ENCODE peak calls at places on chromosome 16, in four cellular contexts. M, Y, R and Z are unnamed samples.

GRCh38 chr16:88840589-88841215 is 16.0 kb downstream of the GALNS start:
- DNase-seq in R (no peak), M (no peak), Y (no peak), Z (no peak)

GRCh38 chr16:87367556-87367955 is 16.0 kb downstream of the FBXO31 start:
- DNase-seq in R (no peak), M (no peak), Y (no peak), Z (no peak)

GRCh38 chr16:74309789-74310781 is 13.5 kb downstream of the PSMD7 start:
- DNase-seq in Y (peak; percentile 41), R (peak; percentile 58), M (peak; percentile 32), Z (no peak)

GRCh38 chr16:15765880-15766279 is 90.9 kb downstream of the MYH11 start:
- DNase-seq in R (peak; percentile 48), Y (no peak), M (no peak), Z (no peak)

GRCh38 chr16:72101195-72101594 is 7.5 kb downstream of the DHX38 start:
- DNase-seq in Y (no peak), M (no peak), R (no peak), Z (no peak)

GRCh38 chr16:48332978-48333377 is 52.2 kb downstream of the SIAH1 start:
- DNase-seq in M (no peak), R (no peak), Y (no peak), Z (no peak)

GRCh38 chr16:58418601-58419000 is 26.3 kb downstream of the GINS3 start:
- DNase-seq in R (no peak), Y (no peak), M (no peak), Z (no peak)

GRCh38 chr16:80285089-80285488 is 255.7 kb upstream of the DYNLRB2 start:
- DNase-seq in Y (no peak), M (no peak), R (peak; percentile 89), Z (no peak)

GRCh38 chr16:87108941-87109340 is 208.3 kb downstream of the C16orf95 start:
- DNase-seq in R (peak; percentile 6), Y (no peak), M (no peak), Z (no peak)

GRCh38 chr16:88456356-88457292 is 3.5 kb downstream of the ZFPM1 start:
- DNase-seq in M (no peak), R (no peak), Y (no peak), Z (no peak)

GRCh38 chr16:46971271-46971670 is 2.2 kb downstream of the DNAJA2 start:
- DNase-seq in M (no peak), R (no peak), Y (no peak), Z (no peak)

GRCh38 chr16:9360075-9360474 is 268.6 kb downstream of the HAPSTR1 start:
- DNase-seq in Y (no peak), R (no peak), M (no peak), Z (no peak)

GRCh38 chr16:29312835-29313558 is 93.5 kb downstream of the NPIPB11 start:
- DNase-seq in R (no peak), M (no peak), Y (no peak), Z (peak; percentile 24)

GRCh38 chr16:82867425-82867824 is 240.7 kb downstream of the CDH13 start:
- DNase-seq in M (no peak), Y (no peak), R (peak; percentile 52), Z (no peak)

GRCh38 chr16:19781196-19781595 is 63.1 kb downstream of the IQCK start:
- DNase-seq in Y (no peak), M (no peak), R (no peak), Z (peak; percentile 56)

GRCh38 chr16:19741354-19741753 is 23.3 kb downstream of the IQCK start:
- DNase-seq in M (no peak), Y (no peak), R (no peak), Z (no peak)

GRCh38 chr16:81640681-81641070 is 138.4 kb upstream of the PLCG2 start:
- DNase-seq in M (no peak), R (no peak), Y (no peak), Z (no peak)

GRCh38 chr16:82646504-82646903 is 19.7 kb downstream of the CDH13 start:
- DNase-seq in Y (no peak), R (no peak), M (no peak), Z (no peak)

DNA sequence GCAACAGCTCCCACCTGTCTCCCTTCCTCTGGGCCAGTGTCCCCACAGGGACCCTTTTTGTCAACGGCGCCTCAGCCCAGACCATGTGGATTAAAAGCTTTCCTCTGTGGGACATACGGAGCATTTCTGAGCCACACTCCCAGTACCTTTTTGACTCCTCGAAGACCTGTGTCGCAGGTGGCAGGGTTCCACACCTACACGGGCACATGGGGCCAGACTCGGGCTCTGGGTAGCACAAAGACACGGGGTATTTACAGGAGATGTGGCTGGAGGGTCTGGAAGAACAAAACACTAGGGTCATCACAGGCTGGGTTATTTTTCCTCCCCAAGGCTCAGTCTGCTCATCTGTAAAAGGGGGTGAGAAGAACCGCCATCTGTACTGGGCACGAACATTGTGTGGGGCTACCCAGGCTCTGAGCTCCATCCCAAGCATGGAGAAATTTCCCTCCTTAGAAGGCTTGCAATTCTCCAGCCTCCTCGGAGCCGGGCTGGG is 32.5 kb upstream of the SNN start:
- DNase-seq in Y (no peak), R (no peak), M (no peak), Z (no peak)
- H3K4me3 ChIP-seq in Y (no peak overlapping the region), R (no peak overlapping the region), M (no peak overlapping the region), Z (no peak overlapping the region)

DNA sequence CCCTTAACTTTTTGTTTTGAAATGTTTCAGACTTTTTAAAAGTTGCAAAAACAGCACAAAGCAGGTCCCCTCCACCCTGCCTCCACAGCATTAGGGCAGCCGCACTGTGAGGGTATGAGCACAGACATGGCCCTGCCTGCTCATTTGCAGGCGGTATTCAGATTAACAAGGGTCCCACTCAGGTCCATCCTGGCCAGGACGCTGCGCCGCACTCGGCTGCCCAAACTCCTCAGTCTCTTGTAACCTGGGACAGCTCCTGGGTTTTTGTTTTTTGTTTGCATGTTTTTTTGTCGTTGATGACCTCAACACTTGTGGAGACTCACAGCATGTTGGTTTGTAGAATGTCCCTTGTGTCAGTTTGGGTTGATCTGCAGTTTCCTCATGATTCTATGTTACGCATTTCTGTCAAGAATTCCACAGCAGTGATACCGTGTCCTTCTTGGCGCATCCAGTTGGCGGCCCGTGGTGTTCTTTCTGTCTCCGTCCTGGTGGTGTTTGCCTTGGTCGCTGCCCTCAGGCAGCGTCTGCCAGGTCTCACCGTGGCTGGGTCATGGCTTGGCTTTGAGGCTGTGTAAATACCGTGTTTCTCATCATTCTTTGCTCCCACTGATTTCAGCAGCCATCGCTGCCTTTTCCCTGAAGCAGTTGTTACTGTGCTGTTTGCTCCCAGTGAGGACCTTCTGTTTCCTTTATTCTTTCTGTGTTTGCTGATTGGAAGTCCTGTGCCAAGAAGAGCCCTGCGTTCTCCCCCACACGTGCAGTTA is 18.5 kb downstream of the CRAMP1 start:
- DNase-seq in M (no peak), R (no peak), Y (no peak), Z (no peak)
- H3K4me3 ChIP-seq in M (no peak overlapping the region), R (no peak overlapping the region), Y (no peak overlapping the region), Z (no peak overlapping the region)

DNA sequence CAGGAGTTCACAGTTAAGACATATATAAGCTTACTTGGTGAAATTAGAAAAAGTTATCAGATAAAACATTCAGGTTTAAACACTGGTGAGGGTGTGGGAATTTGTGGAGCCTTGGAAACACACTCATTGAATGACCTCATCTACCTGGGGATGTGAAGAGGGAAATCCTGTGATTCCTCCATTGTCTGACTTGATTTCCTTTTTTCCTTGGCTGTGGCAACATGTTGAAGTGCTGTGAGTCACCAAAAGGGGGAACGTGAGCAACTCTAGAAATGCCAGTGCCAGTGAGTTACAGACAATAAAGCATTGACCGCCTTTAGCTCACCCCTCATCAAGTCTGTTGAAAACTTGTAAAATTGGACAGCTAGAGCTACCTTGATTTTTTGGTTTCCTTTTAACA is 1.8 kb downstream of the HMOX2 start:
- DNase-seq in Y (no peak), M (no peak), R (peak; percentile 53), Z (no peak)
- H3K4me3 ChIP-seq in Y (peak overlapping the region; percentile 85), M (peak overlapping the region; percentile 92), R (no peak overlapping the region), Z (no peak overlapping the region)

GRCh38 chr16:23835390-23836077 is at the start of gene PRKCB:
- DNase-seq in R (peak; percentile 8), M (no peak), Y (no peak), Z (no peak)

GRCh38 chr16:23838485-23839142 is 2.8 kb downstream of the PRKCB start:
- DNase-seq in Y (no peak), R (no peak), M (no peak), Z (no peak)

GRCh38 chr16:23836078-23836403 is 258 bp downstream of the PRKCB start:
- DNase-seq in M (no peak), Y (no peak), R (no peak), Z (no peak)

GRCh38 chr16:23837553-23838308 is 1.9 kb downstream of the PRKCB start:
- DNase-seq in M (no peak), R (no peak), Y (no peak), Z (no peak)

GRCh38 chr16:23836404-23837291 is 865 bp downstream of the PRKCB start:
- DNase-seq in Y (no peak), M (no peak), R (no peak), Z (no peak)
- H3K4me3 ChIP-seq in Y (no peak overlapping the region), M (peak overlapping the region; percentile 90), R (no peak overlapping the region), Z (peak overlapping the region; percentile 23)

DNA sequence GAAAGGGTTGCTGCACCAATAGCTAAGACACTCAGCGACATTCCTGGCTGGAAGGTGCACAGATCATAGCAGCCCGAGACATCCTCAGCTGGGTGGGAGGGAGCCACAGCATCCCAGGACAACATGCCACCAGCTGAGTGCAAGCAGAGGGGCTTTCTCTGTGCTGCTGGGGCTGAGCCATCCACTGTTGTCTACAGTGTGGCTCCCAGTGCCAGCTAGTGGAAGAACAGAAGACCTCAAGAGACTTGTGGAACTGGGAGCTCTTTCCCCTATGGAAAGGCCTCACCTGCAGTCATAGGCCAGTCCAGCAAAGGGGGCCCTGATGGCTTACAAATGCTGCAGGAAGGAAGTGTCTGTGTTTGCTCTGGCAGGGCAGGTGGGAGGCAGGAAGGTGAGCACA is 131.0 kb downstream of the C16orf78 start:
- DNase-seq in M (no peak), Y (no peak), R (no peak), Z (no peak)
- H3K4me3 ChIP-seq in M (no peak overlapping the region), Y (no peak overlapping the region), R (no peak overlapping the region), Z (no peak overlapping the region)

GRCh38 chr16:31460582-31461002 is 1.3 kb downstream of the ARMC5 start:
- DNase-seq in M (no peak), Y (peak; percentile 69), R (peak; percentile 88), Z (no peak)
- H3K4me3 ChIP-seq in M (peak overlapping the region; percentile 97), Y (peak overlapping the region; percentile 79), R (peak overlapping the region; percentile 68), Z (peak overlapping the region; percentile 54)

GRCh38 chr16:20803192-20803560 is 3.1 kb downstream of the ERI2 start:
- DNase-seq in M (no peak), R (peak; percentile 8), Y (no peak), Z (no peak)

GRCh38 chr16:20803561-20804214 is 2.6 kb downstream of the ERI2 start:
- DNase-seq in M (no peak), R (peak; percentile 4), Y (no peak), Z (no peak)

GRCh38 chr16:20811889-20812439 is 5.6 kb downstream of the REXO5 start:
- DNase-seq in R (no peak), M (no peak), Y (no peak), Z (no peak)

GRCh38 chr16:20806168-20807050 is at the start of the genes ERI2 and REXO5:
- DNase-seq in R (peak; percentile 92), M (peak; percentile 40), Y (peak; percentile 81), Z (peak; percentile 80)

DNA sequence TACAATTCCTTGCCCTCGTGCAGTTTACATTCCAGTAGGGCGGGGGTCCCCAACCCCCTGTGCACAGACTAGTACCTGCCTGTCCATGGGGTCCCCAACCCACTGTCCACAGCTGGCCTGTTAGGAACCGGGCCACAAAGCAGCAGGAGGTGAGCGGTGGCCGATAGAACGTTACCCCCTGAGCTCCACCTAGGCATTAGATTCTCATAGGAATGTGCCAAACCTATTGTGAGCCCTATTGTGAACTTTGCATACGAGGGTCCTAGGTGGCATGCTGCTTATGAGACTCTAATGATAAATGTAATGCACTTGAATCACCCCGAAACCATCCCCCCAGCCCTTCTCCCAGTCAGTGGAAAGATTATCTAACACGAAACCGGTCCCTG is 1.5 kb downstream of the REXO5 start:
- DNase-seq in M (no peak), R (no peak), Y (no peak), Z (no peak)
- H3K4me3 ChIP-seq in M (peak overlapping the region; percentile 100), R (no peak overlapping the region), Y (peak overlapping the region; percentile 95), Z (no peak overlapping the region)

GRCh38 chr16:68233085-68233834 is 2.7 kb downstream of the ESRP2 start:
- DNase-seq in M (no peak), R (no peak), Y (no peak), Z (no peak)
- H3K4me3 ChIP-seq in M (no peak overlapping the region), R (no peak overlapping the region), Y (no peak overlapping the region), Z (no peak overlapping the region)